ENCODE peak calls at places on chromosomes 11 and 22, in five cellular contexts. E is ascending aorta, W is H1, B is keratinocyte, M is GM23338. X is an unnamed sample.

GRCh38 chr11:17558916-17559315 is 11.9 kb downstream of the OTOG start:
- DNase-seq in E (no peak), W (no peak), B (no peak), M (no peak), X (no peak)

GRCh38 chr11:77471520-77472234 is 2.2 kb downstream of the PAK1 start:
- DNase-seq in E (no peak), W (no peak), B (no peak), M (peak), X (no peak)

GRCh38 chr11:83241291-83241946 is 44.7 kb downstream of the CCDC90B start:
- DNase-seq in E (no peak), W (peak), B (peak), M (peak), X (no peak)

GRCh38 chr11:113179181-113179701 is 135.1 kb upstream of the TTC12 start:
- DNase-seq in E (no peak), W (no peak), B (no peak), M (no peak), X (no peak)

GRCh38 chr22:49427341-49427740 is 400.3 kb downstream of the BRD1 start:
- DNase-seq in E (no peak), W (no peak), B (no peak), M (no peak), X (no peak)

GRCh38 chr22:36865346-36865745 is 4.5 kb downstream of the NCF4 start:
- DNase-seq in E (no peak), W (no peak), B (no peak), M (peak), X (no peak)

GRCh38 chr22:26783886-26784285 is 126.5 kb downstream of the MIAT start:
- DNase-seq in E (no peak), W (no peak), B (no peak), M (peak), X (no peak)

GRCh38 chr11:45651156-45651555 is 14.3 kb downstream of the CHST1 start:
- DNase-seq in E (no peak), W (no peak), B (no peak), M (no peak), X (no peak)

GRCh38 chr11:9765320-9766101 is 101.6 kb downstream of the SWAP70 start:
- DNase-seq in E (no peak), W (peak), B (no peak), M (peak), X (no peak)

GRCh38 chr11:2933376-2934056 is 4.3 kb upstream of the PHLDA2 start:
- DNase-seq in E (peak), W (peak), B (peak), M (peak), X (peak)

GRCh38 chr11:120818097-120818496 is 205.8 kb upstream of the TBCEL start:
- DNase-seq in E (no peak), W (no peak), B (no peak), M (no peak), X (no peak)

GRCh38 chr11:128940603-128941002 is 2.1 kb downstream of the TP53AIP1 start:
- DNase-seq in E (no peak), W (no peak), B (no peak), M (no peak), X (no peak)

GRCh38 chr11:11842426-11843008 is 745 bp downstream of the USP47 start:
- DNase-seq in E (peak), W (no peak), B (no peak), M (peak), X (peak)

GRCh38 chr11:65468874-65469333 is 29.9 kb upstream of the MALAT1 start:
- DNase-seq in E (peak), W (peak), B (no peak), M (peak), X (peak)

GRCh38 chr11:73383249-73384126 is 7.3 kb downstream of the RELT start:
- DNase-seq in E (no peak), W (no peak), B (no peak), M (no peak), X (no peak)

GRCh38 chr22:32409977-32410376 is 2.1 kb downstream of the RTCB start:
- DNase-seq in E (no peak), W (no peak), B (no peak), M (no peak), X (no peak)

GRCh38 chr11:110522456-110522855 is 92.7 kb downstream of the FDX1 start:
- DNase-seq in E (no peak), W (no peak), B (no peak), M (no peak), X (no peak)

GRCh38 chr22:17726561-17727243 is 47.6 kb downstream of the BID start:
- DNase-seq in E (no peak), W (no peak), B (no peak), M (no peak), X (no peak)

GRCh38 chr11:2779499-2779980 is 79.7 kb upstream of the KCNQ1OT1 start:
- DNase-seq in E (no peak), W (peak), B (no peak), M (no peak), X (no peak)

GRCh38 chr22:42619261-42620063 is 4.8 kb upstream of the POLDIP3 start:
- DNase-seq in E (no peak), W (no peak), B (no peak), M (no peak), X (no peak)

GRCh38 chr11:116427903-116428637 is 344.7 kb downstream of the BUD13 start:
- DNase-seq in E (no peak), W (no peak), B (no peak), M (no peak), X (no peak)

GRCh38 chr11:76803023-76803422 is 19.9 kb downstream of the TSKU start:
- DNase-seq in E (peak), W (no peak), B (no peak), M (no peak), X (no peak)

DNA sequence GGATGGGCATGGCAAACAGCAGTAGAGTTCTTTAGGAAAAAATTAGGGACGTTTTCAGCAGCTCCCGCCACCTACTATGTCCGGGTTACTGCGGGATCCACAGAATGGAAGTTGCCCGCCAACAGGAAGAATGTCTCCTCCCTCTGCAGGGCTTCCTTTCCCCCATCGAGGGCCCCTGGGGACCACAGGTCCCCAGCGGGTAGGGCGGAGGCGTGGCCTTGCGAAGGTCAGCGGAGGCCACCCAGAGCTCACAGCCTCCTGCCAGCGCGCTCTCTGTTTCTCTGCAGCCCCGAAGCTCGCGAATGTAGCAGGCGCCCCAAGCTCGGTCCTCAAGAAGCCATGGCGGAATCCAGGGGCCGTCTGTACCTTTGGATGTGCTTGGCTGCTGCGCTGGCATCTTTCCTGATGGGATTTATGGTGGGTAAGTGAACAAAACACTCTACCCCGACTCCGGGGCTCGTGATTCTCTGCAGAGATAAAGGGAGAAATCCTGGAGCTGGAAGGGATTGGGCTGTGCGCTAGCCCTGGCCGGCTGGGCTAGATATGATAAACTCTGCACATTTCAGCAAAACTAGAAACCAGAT is at the start of gene NAALAD2:
- DNase-seq in E (no peak), W (peak), B (no peak), M (peak), X (peak)
- H3K4me3 ChIP-seq in E (peak), W (peak), B (peak), M (peak), X (peak)

DNA sequence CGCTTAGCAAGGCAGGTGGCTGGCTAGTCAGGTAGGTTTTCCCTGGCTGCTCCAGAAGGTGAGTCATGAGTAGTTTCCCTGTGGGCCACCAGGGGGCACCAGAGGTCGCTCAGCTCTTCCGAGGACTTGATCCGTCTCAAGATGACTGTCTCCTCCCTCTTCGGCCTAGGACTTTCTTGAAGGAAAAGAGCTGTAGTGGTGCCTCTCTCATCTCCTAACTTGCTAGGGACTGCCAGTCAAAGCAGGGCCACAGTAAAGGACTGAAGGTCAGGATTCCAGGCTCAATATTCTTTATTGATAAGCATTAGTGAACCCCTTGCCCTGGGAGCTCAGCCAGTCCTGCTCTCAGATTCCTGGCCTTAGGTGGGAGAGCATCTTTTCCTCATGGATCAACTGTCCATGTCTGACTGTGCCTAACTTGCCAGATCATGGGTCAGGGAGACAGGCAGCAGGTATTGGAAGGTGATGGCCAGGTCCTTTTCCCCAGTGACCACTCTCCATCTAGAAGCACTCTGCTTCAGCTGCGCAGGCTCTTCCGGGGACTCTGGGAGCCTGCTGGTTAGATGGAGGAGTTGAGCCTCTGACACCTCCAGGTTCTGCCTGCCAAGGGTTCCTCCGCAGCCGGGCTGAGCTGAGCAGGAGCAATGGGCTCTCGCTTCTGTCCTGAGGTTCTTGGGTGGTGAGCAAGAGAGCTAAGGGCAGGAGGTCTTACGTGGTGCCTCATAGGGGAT is 1.9 kb downstream of the POLD4 start:
- DNase-seq in E (peak), W (peak), B (no peak), M (peak), X (no peak)
- H3K4me3 ChIP-seq in E (peak), W (no peak), B (no peak), M (no peak), X (peak)

GRCh38 chr22:35328472-35328885 is 28.8 kb downstream of the TOM1 start:
- DNase-seq in E (no peak), W (no peak), B (no peak), M (no peak), X (no peak)

GRCh38 chr22:35329114-35329847 is 29.6 kb downstream of the TOM1 start:
- DNase-seq in E (no peak), W (no peak), B (no peak), M (no peak), X (no peak)

GRCh38 chr22:35327690-35328471 is 28.2 kb downstream of the TOM1 start:
- DNase-seq in E (no peak), W (no peak), B (no peak), M (no peak), X (no peak)

GRCh38 chr22:35333220-35333619 is 33.5 kb downstream of the TOM1 start:
- DNase-seq in E (no peak), W (no peak), B (no peak), M (no peak), X (no peak)

DNA sequence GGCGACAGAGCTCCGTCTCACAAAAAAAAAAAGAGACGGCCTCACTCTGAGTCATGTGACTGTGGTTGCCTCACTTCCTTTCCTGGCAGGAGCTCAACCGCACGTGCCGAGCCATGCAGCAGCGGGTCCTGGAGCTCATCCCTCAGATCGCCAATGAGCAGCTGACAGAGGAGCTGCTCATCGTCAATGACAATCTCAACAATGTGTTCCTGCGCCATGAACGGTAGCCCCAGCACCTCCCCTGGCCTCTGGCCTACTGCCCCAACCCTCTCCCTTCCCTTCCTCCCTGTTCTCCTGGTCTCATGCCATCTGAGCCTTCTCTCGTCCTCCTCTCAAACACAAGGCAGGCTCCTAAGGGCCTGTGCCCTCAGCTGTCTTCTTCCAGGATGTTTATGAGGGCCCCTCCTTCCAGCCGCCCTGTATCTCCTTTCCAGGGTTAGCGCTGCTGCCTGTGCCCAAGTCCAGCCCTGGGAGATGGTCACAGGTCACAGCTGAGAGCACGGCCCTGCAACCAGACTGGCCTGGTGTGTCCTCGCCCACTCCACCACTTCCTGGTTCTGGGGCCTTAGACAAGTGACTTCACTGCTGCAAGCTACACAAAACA is 30.7 kb downstream of the TOM1 start:
- DNase-seq in E (peak), W (no peak), B (no peak), M (no peak), X (no peak)
- H3K4me3 ChIP-seq in E (no peak), W (no peak), B (no peak), M (no peak), X (no peak)

GRCh38 chr11:35077709-35078695 is 61.0 kb upstream of the CD44 start:
- DNase-seq in E (no peak), W (no peak), B (peak), M (no peak), X (peak)
- H3K4me3 ChIP-seq in E (no peak), W (no peak), B (no peak), M (no peak), X (no peak)

GRCh38 chr22:46055851-46056168 is 78.8 kb upstream of the WNT7B start:
- DNase-seq in E (peak), W (no peak), B (no peak), M (no peak), X (no peak)
- H3K4me3 ChIP-seq in E (peak), W (no peak), B (peak), M (no peak), X (no peak)

DNA sequence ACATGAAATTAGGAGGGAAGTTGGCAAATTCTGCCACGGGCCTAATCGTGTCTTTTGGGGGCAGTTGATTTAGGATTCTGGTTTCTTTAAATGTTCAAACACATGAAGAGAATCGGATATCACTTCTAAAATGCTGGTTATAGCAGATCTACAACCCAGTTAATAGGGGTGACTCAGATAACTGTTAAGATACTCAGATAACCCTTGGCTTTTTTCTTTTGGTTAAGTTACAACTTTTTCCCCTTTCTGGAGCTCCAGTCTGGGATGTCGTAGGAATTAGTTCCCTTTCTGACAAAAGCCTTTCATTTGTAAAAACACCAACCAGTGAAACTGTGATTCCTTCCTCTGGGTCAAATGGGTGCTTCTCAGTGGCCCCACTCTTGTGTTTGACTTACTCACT is 976 bp downstream of the DEPDC7 start:
- DNase-seq in E (no peak), W (no peak), B (no peak), M (no peak), X (no peak)
- H3K4me3 ChIP-seq in E (peak), W (peak), B (peak), M (peak), X (no peak)

GRCh38 chr22:24685804-24686203 is 82.8 kb downstream of the GGT1 start:
- DNase-seq in E (no peak), W (peak), B (no peak), M (peak), X (no peak)
- H3K4me3 ChIP-seq in E (peak), W (no peak), B (no peak), M (no peak), X (no peak)

X was measured in GM06990.